ENCODE peak calls at places on chromosome 2, in seven cellular contexts. F is effector memory CD8-positive, alpha-beta T cell; A is sciatic nerve; T is Peyer's patch; M is IMR-90; D is NCI-H2081; V is cardiac muscle cell. Y is an unnamed sample.

GRCh38 chr2:7795358-7796199 is 878.4 kb downstream of the RNF144A start:
- DNase-seq in M (peak; percentile 25), V (no peak), F (no peak), A (no peak), D (no peak), T (no peak), Y (no peak)

GRCh38 chr2:172551266-172551665 is 4.6 kb upstream of the PDK1 start:
- DNase-seq in T (no peak), F (no peak), A (no peak), V (peak; percentile 76), D (no peak), M (peak; percentile 41), Y (no peak)

GRCh38 chr2:128495996-128496547 is 177.4 kb upstream of the HS6ST1 start:
- DNase-seq in D (no peak), T (no peak), A (no peak), V (peak; percentile 29), F (no peak), M (no peak), Y (peak; percentile 21)

GRCh38 chr2:150729495-150729955 is 242.1 kb upstream of the RND3 start:
- DNase-seq in D (no peak), F (no peak), T (no peak), V (no peak), A (no peak), M (peak; percentile 47), Y (no peak)

GRCh38 chr2:216575465-216575864 is 57.8 kb upstream of the IGFBP2 start:
- DNase-seq in D (no peak), F (no peak), M (no peak), V (no peak), T (no peak), A (no peak), Y (no peak)

GRCh38 chr2:147456729-147457128 is 388.1 kb upstream of the ACVR2A start:
- DNase-seq in F (no peak), A (no peak), V (peak; percentile 9), D (no peak), T (no peak), M (no peak), Y (no peak)

GRCh38 chr2:199810422-199811250 is 40.4 kb downstream of the FTCDNL1 start:
- DNase-seq in T (no peak), A (no peak), M (peak; percentile 36), V (peak; percentile 12), D (no peak), F (no peak), Y (no peak)

GRCh38 chr2:185583058-185583816 is 155.4 kb upstream of the FSIP2 start:
- DNase-seq in F (no peak), T (no peak), M (peak; percentile 3), V (no peak), D (no peak), A (no peak), Y (no peak)

GRCh38 chr2:29042581-29043075 is 31.7 kb downstream of the PCARE start:
- DNase-seq in T (no peak), A (no peak), M (peak; percentile 70), F (no peak), D (no peak), V (peak; percentile 78), Y (no peak)

GRCh38 chr2:240433973-240434727 is 1.3 kb upstream of the GPC1 start:
- DNase-seq in D (no peak), T (no peak), M (peak; percentile 98), F (no peak), V (peak; percentile 96), A (peak; percentile 67), Y (peak; percentile 79)

GRCh38 chr2:197075754-197076337 is 149.3 kb upstream of the PGAP1 start:
- DNase-seq in F (no peak), M (no peak), D (no peak), T (no peak), V (peak; percentile 24), A (no peak), Y (no peak)

GRCh38 chr2:207165121-207166038 is at the start of gene KLF7:
- DNase-seq in A (peak; percentile 72), D (no peak), V (peak; percentile 52), F (peak; percentile 12), M (peak; percentile 51), T (peak; percentile 72), Y (peak; percentile 80)

GRCh38 chr2:240956161-240956934 is 42.1 kb upstream of the SNED1 start:
- DNase-seq in F (no peak), D (no peak), A (peak; percentile 67), M (no peak), T (peak; percentile 29), V (no peak), Y (no peak)

GRCh38 chr2:112661656-112662305 is 16.0 kb downstream of the SLC20A1 start:
- DNase-seq in V (no peak), D (no peak), T (peak; percentile 45), A (no peak), M (no peak), F (no peak), Y (no peak)

GRCh38 chr2:139529045-139529444 is 748.9 kb upstream of the NXPH2 start:
- DNase-seq in F (no peak), D (peak; percentile 22), A (no peak), T (no peak), M (no peak), V (no peak), Y (no peak)

GRCh38 chr2:177669625-177670330 is 277.2 kb downstream of the AGPS start:
- DNase-seq in A (no peak), F (no peak), V (no peak), T (no peak), M (no peak), D (no peak), Y (no peak)

GRCh38 chr2:106581276-106581675 is 94.1 kb downstream of the CD8B2 start:
- DNase-seq in V (no peak), D (no peak), T (no peak), M (no peak), A (no peak), F (no peak), Y (no peak)

GRCh38 chr2:98013407-98014042 is 17.8 kb upstream of the TMEM131 start:
- DNase-seq in A (no peak), F (no peak), M (peak; percentile 73), D (no peak), V (peak; percentile 89), T (no peak), Y (no peak)

GRCh38 chr2:16621348-16621747 is 44.3 kb downstream of the CYRIA start:
- DNase-seq in T (no peak), A (no peak), V (peak; percentile 35), F (no peak), D (no peak), M (peak; percentile 83), Y (no peak)

GRCh38 chr2:195737531-195738162 is 80.6 kb downstream of the SLC39A10 start:
- DNase-seq in A (no peak), T (no peak), F (no peak), M (peak; percentile 56), V (no peak), D (no peak), Y (no peak)

GRCh38 chr2:227860116-227860724 is 11.2 kb upstream of the DAW1 start:
- DNase-seq in D (no peak), T (no peak), F (no peak), M (no peak), V (no peak), A (no peak), Y (peak; percentile 65)

GRCh38 chr2:195612515-195613495 is 44.2 kb upstream of the SLC39A10 start:
- DNase-seq in V (peak; percentile 76), F (no peak), T (no peak), M (peak; percentile 82), A (no peak), D (no peak), Y (no peak)

GRCh38 chr2:215982465-215982875 is 30.9 kb downstream of the MREG start:
- DNase-seq in V (no peak), F (no peak), A (no peak), M (peak; percentile 85), T (no peak), D (peak; percentile 7), Y (no peak)

GRCh38 chr2:127661949-127662510 is 13.3 kb downstream of the LIMS2 start:
- DNase-seq in D (no peak), M (no peak), T (peak; percentile 43), F (no peak), A (peak; percentile 57), V (no peak), Y (peak; percentile 59)

GRCh38 chr2:6896930-6897759 is 19.6 kb downstream of the RSAD2 start:
- DNase-seq in A (no peak), F (no peak), T (no peak), V (peak; percentile 65), D (peak; percentile 10), M (peak; percentile 10), Y (no peak)

GRCh38 chr2:39306626-39307025 is 62.9 kb upstream of the CDKL4 start:
- DNase-seq in M (no peak), V (no peak), A (no peak), F (no peak), D (no peak), T (no peak), Y (no peak)

GRCh38 chr2:232276084-232276738 is 102.3 kb upstream of the ALPP start:
- DNase-seq in A (no peak), V (no peak), D (no peak), M (no peak), T (no peak), F (no peak), Y (no peak)

GRCh38 chr2:234343297-234343696 is 153.6 kb downstream of the ARL4C start:
- DNase-seq in M (peak; percentile 15), A (no peak), D (no peak), V (no peak), T (no peak), F (no peak), Y (no peak)

GRCh38 chr2:48323146-48323545 is 206.8 kb upstream of the STON1 start:
- DNase-seq in V (no peak), D (no peak), F (no peak), T (no peak), M (no peak), A (no peak), Y (no peak)

GRCh38 chr2:10061221-10061925 is 18.0 kb downstream of the KLF11 start:
- DNase-seq in M (no peak), V (no peak), T (no peak), F (no peak), A (no peak), D (no peak), Y (no peak)

GRCh38 chr2:75174981-75175380 is 24.3 kb downstream of the TACR1 start:
- DNase-seq in A (no peak), V (no peak), T (no peak), D (no peak), M (no peak), F (no peak), Y (no peak)

GRCh38 chr2:10239561-10239967 is 63.1 kb upstream of the HPCAL1 start:
- DNase-seq in F (no peak), A (peak; percentile 26), D (no peak), T (no peak), V (peak; percentile 29), M (no peak), Y (no peak)